ENCODE peak calls at places on chromosomes 6 and 20, in five cellular contexts. P is Peyer's patch, J is AG04450, C is coronary artery, R is astrocyte. X is an unnamed sample.

GRCh38 chr6:14620522-14620921 is 502.9 kb downstream of the CD83 start:
- DNase-seq in R (no peak), J (no peak), P (no peak), C (no peak), X (no peak)

GRCh38 chr6:111823831-111824607 is 49.2 kb downstream of the FYN start:
- DNase-seq in R (peak; percentile 81), C (no peak), J (peak; percentile 26), P (no peak), X (no peak)

GRCh38 chr6:95017922-95018321 is 559.4 kb upstream of the MANEA start:
- DNase-seq in J (no peak), R (no peak), C (no peak), P (no peak), X (no peak)

GRCh38 chr6:167682125-167682524 is 144.6 kb upstream of the AFDN start:
- DNase-seq in P (peak; percentile 27), R (no peak), J (no peak), C (no peak), X (no peak)

GRCh38 chr6:3309391-3310050 is 50.8 kb downstream of the PSMG4 start:
- DNase-seq in P (no peak), J (no peak), C (peak; percentile 49), R (no peak), X (no peak)

GRCh38 chr6:26033942-26034354 is 53.3 kb upstream of the HFE start:
- DNase-seq in R (no peak), P (peak; percentile 58), J (no peak), C (no peak), X (no peak)

GRCh38 chr6:158708239-158708638 is 58.4 kb downstream of the SYTL3 start:
- DNase-seq in R (peak; percentile 72), P (no peak), J (no peak), C (peak; percentile 75), X (no peak)

GRCh38 chr20:53428997-53429396 is 164.6 kb downstream of the ZNF217 start:
- DNase-seq in C (no peak), J (no peak), P (no peak), R (no peak), X (no peak)

GRCh38 chr6:1313364-1313754 is 1.5 kb downstream of the FOXQ1 start:
- DNase-seq in J (no peak), P (no peak), R (no peak), C (no peak), X (no peak)

GRCh38 chr6:159067334-159067733 is 22.5 kb upstream of the TAGAP start:
- DNase-seq in C (no peak), R (no peak), J (no peak), P (no peak), X (no peak)

GRCh38 chr20:4720121-4720976 is 1.4 kb upstream of the PRND start:
- DNase-seq in C (no peak), R (peak; percentile 46), P (peak; percentile 58), J (peak; percentile 43), X (no peak)

GRCh38 chr6:38503940-38504682 is 135.6 kb downstream of the BTBD9 start:
- DNase-seq in J (no peak), P (no peak), C (no peak), R (no peak), X (no peak)

GRCh38 chr6:23445157-23445710 is 680.8 kb upstream of the NRSN1 start:
- DNase-seq in C (no peak), J (no peak), R (peak; percentile 35), P (no peak), X (no peak)

GRCh38 chr6:131381694-131382093 is 191.3 kb upstream of the ARG1 start:
- DNase-seq in J (no peak), C (no peak), P (no peak), R (no peak), X (no peak)

GRCh38 chr6:52183131-52183530 is 3.0 kb upstream of the IL17A start:
- DNase-seq in C (no peak), P (no peak), J (no peak), R (no peak), X (no peak)

GRCh38 chr6:12283904-12284303 is 6.3 kb upstream of the EDN1 start:
- DNase-seq in P (no peak), C (no peak), J (no peak), R (no peak), X (no peak)

GRCh38 chr20:34980543-34981213 is 25.0 kb downstream of the MYH7B start:
- DNase-seq in R (no peak), C (no peak), P (peak; percentile 69), J (no peak), X (peak; percentile 83)

GRCh38 chr20:51767018-51767866 is 948 bp downstream of the ATP9A start:
- DNase-seq in P (peak; percentile 95), J (no peak), C (no peak), R (peak; percentile 18), X (peak; percentile 97)

GRCh38 chr20:48148020-48148419 is 362.7 kb upstream of the SULF2 start:
- DNase-seq in C (no peak), J (no peak), P (no peak), R (no peak), X (no peak)

DNA sequence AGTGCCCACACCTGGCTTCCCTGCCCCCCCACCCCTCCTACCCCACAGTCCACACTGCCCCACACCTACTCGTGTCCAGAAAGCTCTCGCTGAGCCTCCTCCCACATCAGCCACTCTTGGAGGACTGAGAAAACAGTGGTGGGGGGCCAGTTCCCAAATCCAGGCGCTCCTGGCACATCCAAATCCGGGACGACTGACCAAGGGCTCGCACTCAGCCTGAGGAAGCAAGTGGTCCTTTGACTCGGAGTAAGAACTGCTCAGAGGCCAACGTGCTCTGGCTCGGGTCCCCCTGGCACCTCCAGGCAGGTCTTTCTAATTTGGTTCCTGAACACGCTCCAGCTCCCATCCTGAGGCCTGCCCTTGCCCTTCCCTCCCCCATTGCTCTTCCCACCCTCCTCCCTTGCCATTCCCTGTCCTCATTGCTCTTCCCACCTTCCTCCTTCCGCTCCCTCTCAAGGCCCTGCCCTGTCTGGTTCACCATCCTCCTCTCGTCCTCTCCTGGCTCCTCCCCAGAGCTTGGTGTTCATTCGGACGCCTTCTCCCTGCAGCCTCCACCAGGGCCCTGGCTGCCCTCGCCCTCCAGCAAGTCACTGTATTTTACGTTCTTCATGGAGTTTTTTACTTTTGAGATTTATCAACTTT is 83.6 kb downstream of the THBS2 start:
- DNase-seq in P (no peak), J (no peak), R (no peak), C (peak; percentile 73), X (no peak)
- H3K27ac ChIP-seq in P (no peak overlapping the region), J (no peak overlapping the region), R (no peak overlapping the region), C (peak overlapping the region; percentile 94), X (no peak overlapping the region)

GRCh38 chr6:44266347-44266746 is 996 bp upstream of the NFKBIE start:
- DNase-seq in J (no peak), C (no peak), P (peak; percentile 23), R (no peak), X (no peak)
- H3K4me3 ChIP-seq in J (no peak overlapping the region), C (no peak overlapping the region), P (no peak overlapping the region), R (no peak overlapping the region), X (no peak overlapping the region)

GRCh38 chr6:148247386-148248063 is 95.1 kb upstream of the SASH1 start:
- DNase-seq in R (no peak), J (no peak), P (no peak), C (no peak), X (no peak)
- TF ChIP-seq CTCF in R (no peak), J (no peak), P (no peak), C (no peak), X (no peak)

GRCh38 chr20:57696401-57696961 is 13.3 kb downstream of the PMEPA1 start:
- DNase-seq in J (no peak), C (no peak), P (no peak), R (no peak), X (no peak)
- H3K27ac ChIP-seq in J (no peak overlapping the region), C (no peak overlapping the region), P (no peak overlapping the region), R (peak overlapping the region; percentile 95), X (peak overlapping the region; percentile 100)

DNA sequence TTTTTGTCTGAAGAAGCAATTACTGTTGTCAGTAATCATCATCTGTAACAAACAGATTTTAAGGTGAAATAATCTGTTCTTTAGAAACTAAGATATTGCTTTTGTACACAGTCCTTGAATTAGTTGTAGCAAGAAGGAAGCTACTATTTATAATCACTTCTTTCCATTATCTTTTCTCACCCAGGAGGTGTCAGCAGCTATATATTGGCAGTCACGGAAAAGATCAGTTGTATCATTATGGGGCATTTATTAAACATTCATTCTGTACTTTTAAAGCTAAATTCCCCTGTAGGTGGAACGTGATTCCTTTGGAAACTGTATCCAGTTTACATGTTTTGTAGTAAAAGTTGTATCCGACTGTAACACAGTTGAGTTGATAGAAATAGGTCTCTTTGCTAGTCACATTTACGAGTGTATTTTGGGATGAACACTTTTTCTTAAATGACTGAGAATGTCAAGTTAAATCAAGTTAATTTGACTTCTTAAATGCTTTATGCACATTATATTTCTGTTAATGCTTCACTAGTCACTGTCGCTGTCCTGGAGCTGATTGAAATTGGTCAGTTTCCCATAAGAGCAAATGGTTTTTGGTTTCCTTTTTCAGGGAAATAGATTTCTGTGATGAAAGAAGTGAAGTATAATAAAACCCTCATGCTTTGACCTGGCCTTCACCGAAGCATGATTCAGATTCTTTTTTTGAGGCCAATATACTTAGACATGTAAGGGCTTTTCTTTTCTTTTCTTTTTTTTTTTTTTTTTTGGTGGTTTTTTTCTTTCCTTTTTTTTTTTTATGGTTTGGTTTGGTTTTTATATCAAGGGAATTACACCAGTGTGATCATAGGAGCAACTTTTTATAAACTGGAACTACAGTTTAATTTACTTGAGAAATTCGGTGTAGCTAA is 5.1 kb downstream of the QKI start:
- DNase-seq in P (no peak), C (no peak), J (no peak), R (peak; percentile 68), X (no peak)
- H3K4me3 ChIP-seq in P (no peak overlapping the region), C (peak overlapping the region; percentile 63), J (peak overlapping the region; percentile 23), R (peak overlapping the region; percentile 49), X (peak overlapping the region; percentile 10)

GRCh38 chr20:62539208-62539607 is 63.4 kb upstream of the GATA5 start:
- DNase-seq in C (no peak), P (no peak), J (no peak), R (no peak), X (no peak)

GRCh38 chr20:62537649-62538292 is 62.0 kb upstream of the GATA5 start:
- DNase-seq in P (no peak), C (no peak), R (no peak), J (no peak), X (no peak)

GRCh38 chr20:62542862-62543261 is 67.1 kb upstream of the GATA5 start:
- DNase-seq in J (no peak), P (no peak), C (no peak), R (no peak), X (no peak)

GRCh38 chr20:62539646-62540045 is 63.9 kb upstream of the GATA5 start:
- DNase-seq in J (no peak), P (no peak), R (no peak), C (no peak), X (no peak)

GRCh38 chr20:62540504-62540903 is 64.7 kb upstream of the GATA5 start:
- DNase-seq in P (no peak), C (no peak), R (no peak), J (no peak), X (no peak)
- TF ChIP-seq CTCF in P (no peak), C (no peak), R (no peak), J (no peak), X (no peak)

X was measured in RWPE2.